ENCODE peak calls at places on chromosomes 11 and 22, in six cellular contexts. T, E, U, H, O and F are unnamed samples.

GRCh38 chr11:112016088-112016764 is 9.0 kb upstream of the DLAT start:
- DNase-seq in T (peak), E (no peak), U (no peak), H (no peak), O (peak), F (no peak)

GRCh38 chr11:18192988-18193387 is 20.4 kb downstream of the MRGPRX4 start:
- DNase-seq in T (no peak), E (no peak), U (peak), H (no peak), O (no peak), F (peak)

GRCh38 chr22:33210129-33210784 is 152.1 kb upstream of the SYN3 start:
- DNase-seq in T (peak), E (peak), U (peak), H (no peak), O (peak), F (peak)

GRCh38 chr11:76656571-76657081 is 13.9 kb downstream of the LRRC32 start:
- DNase-seq in T (no peak), E (no peak), U (no peak), H (no peak), O (no peak), F (no peak)

GRCh38 chr11:109961261-109961660 is 131.9 kb upstream of the ZC3H12C start:
- DNase-seq in T (no peak), E (no peak), U (no peak), H (no peak), O (no peak), F (no peak)

GRCh38 chr11:132253469-132254264 is 883.3 kb downstream of the NTM start:
- DNase-seq in T (no peak), E (no peak), U (no peak), H (no peak), O (no peak), F (no peak)

GRCh38 chr22:29617922-29618629 is 14.6 kb downstream of the NF2 start:
- DNase-seq in T (peak), E (peak), U (peak), H (peak), O (no peak), F (no peak)

GRCh38 chr11:7272373-7272772 is 20.7 kb downstream of the SYT9 start:
- DNase-seq in T (peak), E (no peak), U (no peak), H (no peak), O (no peak), F (no peak)

GRCh38 chr22:37229805-37230672 is 14.0 kb downstream of the RAC2 start:
- DNase-seq in T (peak), E (no peak), U (peak), H (peak), O (peak), F (no peak)

GRCh38 chr22:27438271-27438980 is 363.1 kb downstream of the MN1 start:
- DNase-seq in T (peak), E (peak), U (peak), H (no peak), O (no peak), F (peak)

GRCh38 chr22:32532819-32533128 is 58.2 kb downstream of the FBXO7 start:
- DNase-seq in T (no peak), E (peak), U (no peak), H (no peak), O (no peak), F (no peak)

GRCh38 chr11:76564400-76564799 is 106.1 kb downstream of the LRRC32 start:
- DNase-seq in T (no peak), E (no peak), U (no peak), H (no peak), O (no peak), F (no peak)

GRCh38 chr11:43381802-43382201 is 23.1 kb downstream of the TTC17 start:
- DNase-seq in T (no peak), E (no peak), U (no peak), H (no peak), O (no peak), F (no peak)

GRCh38 chr22:46577361-46578249 is 40.2 kb upstream of the CELSR1 start:
- DNase-seq in T (peak), E (peak), U (no peak), H (no peak), O (no peak), F (peak)

GRCh38 chr11:84720706-84721402 is 906.3 kb downstream of the DLG2 start:
- DNase-seq in T (peak), E (peak), U (no peak), H (no peak), O (peak), F (peak)

GRCh38 chr22:33180371-33180770 is 122.2 kb upstream of the SYN3 start:
- DNase-seq in T (peak), E (no peak), U (no peak), H (no peak), O (no peak), F (no peak)

GRCh38 chr11:40247023-40247422 is 1212.4 kb downstream of the LRRC4C start:
- DNase-seq in T (no peak), E (no peak), U (no peak), H (no peak), O (no peak), F (peak)

GRCh38 chr11:40235841-40236240 is 1223.6 kb downstream of the LRRC4C start:
- DNase-seq in T (no peak), E (no peak), U (no peak), H (no peak), O (no peak), F (no peak)

GRCh38 chr11:40240284-40240683 is 1219.2 kb downstream of the LRRC4C start:
- DNase-seq in T (no peak), E (no peak), U (no peak), H (no peak), O (no peak), F (no peak)

GRCh38 chr11:40241524-40242037 is 1217.9 kb downstream of the LRRC4C start:
- DNase-seq in T (no peak), E (peak), U (no peak), H (no peak), O (peak), F (no peak)
- TF ChIP-seq EZH2phosphoT487 in T (no peak), E (no peak), U (no peak), H (no peak), O (no peak), F (no peak)

GRCh38 chr22:44291265-44292006 is 21.3 kb downstream of the SHISAL1 start:
- DNase-seq in T (peak), E (no peak), U (no peak), H (no peak), O (no peak), F (no peak)

GRCh38 chr22:44292521-44292920 is 20.2 kb downstream of the SHISAL1 start:
- DNase-seq in T (no peak), E (no peak), U (no peak), H (no peak), O (no peak), F (no peak)

GRCh38 chr22:44293034-44293433 is 19.7 kb downstream of the SHISAL1 start:
- DNase-seq in T (no peak), E (no peak), U (no peak), H (no peak), O (no peak), F (no peak)

GRCh38 chr22:44289429-44290171 is 23.2 kb downstream of the SHISAL1 start:
- DNase-seq in T (peak), E (no peak), U (no peak), H (no peak), O (no peak), F (peak)

GRCh38 chr22:44292007-44292370 is 20.8 kb downstream of the SHISAL1 start:
- DNase-seq in T (no peak), E (no peak), U (no peak), H (no peak), O (no peak), F (peak)
- H2AFZ ChIP-seq in T (no peak), E (no peak), U (no peak), H (no peak), O (no peak), F (no peak)

DNA sequence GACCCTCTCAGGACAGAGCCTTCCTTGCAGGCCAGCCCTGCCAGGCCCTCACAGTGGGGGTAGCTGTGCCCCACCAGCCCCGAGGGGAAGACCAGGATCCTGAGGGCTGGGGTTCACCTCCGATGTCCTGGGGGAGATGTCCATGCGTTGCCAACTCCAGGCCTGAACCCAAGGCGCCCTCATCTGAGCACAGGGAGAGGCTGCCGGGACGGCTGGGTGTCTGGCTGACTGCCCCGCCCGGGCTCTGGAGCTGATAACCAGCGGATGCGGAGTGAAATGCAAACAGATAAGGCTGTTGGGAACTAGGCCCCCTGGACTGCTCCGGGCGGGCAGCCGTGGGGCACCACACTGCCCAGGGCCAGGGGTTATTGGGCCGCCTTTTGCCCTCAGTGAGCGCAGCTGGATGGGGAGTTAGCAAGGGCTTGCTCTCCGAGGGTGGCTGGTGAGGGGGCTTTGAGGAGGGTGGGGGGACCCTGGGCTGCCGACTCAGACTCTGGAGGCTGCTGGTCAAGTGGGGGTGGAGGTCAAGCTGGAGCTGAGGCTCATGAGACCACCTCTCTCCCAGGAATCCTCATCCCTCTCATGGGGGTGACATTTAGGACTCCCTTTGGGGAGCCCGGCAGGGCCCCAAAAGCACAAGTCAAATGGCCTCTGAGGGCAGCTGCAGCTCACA is 5.6 kb upstream of the MUC6 start:
- DNase-seq in T (no peak), E (peak), U (no peak), H (no peak), O (no peak), F (no peak)
- TF ChIP-seq EZH2phosphoT487 in T (no peak), E (no peak), U (no peak), H (no peak), O (no peak), F (no peak)

GRCh38 chr11:134761926-134762247 is 349.8 kb upstream of the B3GAT1 start:
- DNase-seq in T (no peak), E (no peak), U (no peak), H (no peak), O (no peak), F (no peak)
- H2AFZ ChIP-seq in T (no peak), E (no peak), U (peak), H (no peak), O (no peak), F (no peak)

GRCh38 chr11:78030429-78031325 is 7.6 kb upstream of the KCTD14 start:
- DNase-seq in T (peak), E (peak), U (peak), H (no peak), O (no peak), F (peak)
- TF ChIP-seq EZH2phosphoT487 in T (no peak), E (no peak), U (no peak), H (no peak), O (no peak), F (no peak)